ENCODE peak calls at places on chromosomes 12 and 14, in five cellular contexts. N, D, Y, U and I are unnamed samples.

GRCh38 chr12:43336962-43337555 is 214.9 kb downstream of the ADAMTS20 start:
- DNase-seq in N (peak; percentile 62), D (no peak), Y (no peak), U (peak; percentile 65), I (peak; percentile 44)

GRCh38 chr14:39957290-39957689 is 525.1 kb upstream of the FBXO33 start:
- DNase-seq in N (no peak), D (no peak), Y (no peak), U (no peak), I (no peak)

GRCh38 chr12:176321-177181 is 37.4 kb downstream of the SLC6A12 start:
- DNase-seq in N (peak; percentile 37), D (no peak), Y (no peak), U (peak; percentile 61), I (peak; percentile 46)

GRCh38 chr12:22282283-22282682 is 52.2 kb downstream of the ST8SIA1 start:
- DNase-seq in N (no peak), D (no peak), Y (no peak), U (peak; percentile 89), I (no peak)

GRCh38 chr14:98548071-98548686 is 723.8 kb downstream of the BCL11B start:
- DNase-seq in N (no peak), D (no peak), Y (no peak), U (no peak), I (no peak)

GRCh38 chr12:98499668-98500456 is 15.5 kb upstream of the TMPO start:
- DNase-seq in N (no peak), D (no peak), Y (no peak), U (peak; percentile 65), I (peak; percentile 69)

GRCh38 chr14:79645753-79646362 is 565.4 kb downstream of the DIO2 start:
- DNase-seq in N (no peak), D (no peak), Y (no peak), U (no peak), I (no peak)

GRCh38 chr12:27272375-27273028 is 28.4 kb downstream of the STK38L start:
- DNase-seq in N (no peak), D (no peak), Y (no peak), U (peak; percentile 10), I (no peak)

GRCh38 chr14:87443787-87444186 is 549.2 kb downstream of the GALC start:
- DNase-seq in N (no peak), D (no peak), Y (no peak), U (peak; percentile 11), I (no peak)

GRCh38 chr12:147242-147641 is 66.7 kb downstream of the SLC6A12 start:
- DNase-seq in N (no peak), D (no peak), Y (no peak), U (no peak), I (no peak)

GRCh38 chr14:55130194-55130550 is 1.1 kb downstream of the LGALS3 start:
- DNase-seq in N (peak; percentile 65), D (no peak), Y (no peak), U (peak; percentile 52), I (peak; percentile 56)

GRCh38 chr14:24430143-24430681 is 458 bp downstream of the KHNYN start:
- DNase-seq in N (peak; percentile 92), D (no peak), Y (peak; percentile 62), U (peak; percentile 37), I (peak; percentile 77)

GRCh38 chr12:84502907-84503787 is 409.5 kb downstream of the SLC6A15 start:
- DNase-seq in N (peak; percentile 81), D (no peak), Y (peak; percentile 14), U (peak; percentile 51), I (peak; percentile 67)

GRCh38 chr12:50788562-50788961 is 24.7 kb downstream of the ATF1 start:
- DNase-seq in N (no peak), D (no peak), Y (no peak), U (peak; percentile 33), I (peak; percentile 88)

GRCh38 chr14:98798099-98798498 is 473.9 kb downstream of the BCL11B start:
- DNase-seq in N (peak; percentile 55), D (no peak), Y (no peak), U (no peak), I (no peak)

GRCh38 chr12:49131973-49132461 is 822 bp upstream of the TUBA1B start:
- DNase-seq in N (peak; percentile 33), D (no peak), Y (no peak), U (peak; percentile 37), I (no peak)

GRCh38 chr14:101604228-101604934 is 43.1 kb downstream of the DIO3 start:
- DNase-seq in N (no peak), D (no peak), Y (no peak), U (no peak), I (no peak)

GRCh38 chr14:103542545-103543088 is 13.6 kb downstream of the TRMT61A start:
- DNase-seq in N (peak; percentile 86), D (no peak), Y (no peak), U (no peak), I (no peak)

GRCh38 chr12:26863515-26863914 is 30.5 kb upstream of the ITPR2 start:
- DNase-seq in N (peak; percentile 41), D (no peak), Y (no peak), U (no peak), I (no peak)

GRCh38 chr14:59301354-59301753 is 112.9 kb downstream of the DAAM1 start:
- DNase-seq in N (no peak), D (no peak), Y (peak; percentile 49), U (no peak), I (no peak)

GRCh38 chr12:101859664-101860607 is 17.4 kb upstream of the DRAM1 start:
- DNase-seq in N (no peak), D (no peak), Y (no peak), U (no peak), I (no peak)

GRCh38 chr12:108865169-108865568 is 7.8 kb upstream of the SSH1 start:
- DNase-seq in N (no peak), D (no peak), Y (no peak), U (no peak), I (no peak)